ENCODE peak calls at places on chromosomes 5 and 9, in four cellular contexts. D, L, M and Q are unnamed samples.

GRCh38 chr5:77776606-77777206 is 567 bp upstream of the TBCA start:
- DNase-seq in D (no peak), L (no peak), M (no peak), Q (no peak)

GRCh38 chr9:6383551-6384225 is 29.3 kb upstream of the UHRF2 start:
- DNase-seq in D (no peak), L (no peak), M (no peak), Q (no peak)

GRCh38 chr9:79858509-79858908 is 286.7 kb downstream of the TLE4 start:
- DNase-seq in D (no peak), L (peak), M (peak), Q (no peak)

GRCh38 chr9:35616681-35617459 is 1.3 kb downstream of the CD72 start:
- DNase-seq in D (no peak), L (peak), M (no peak), Q (peak)

GRCh38 chr5:58182287-58182841 is 277.5 kb downstream of the PLK2 start:
- DNase-seq in D (no peak), L (no peak), M (no peak), Q (no peak)

GRCh38 chr5:150224483-150225027 is 34.7 kb downstream of the SLC6A7 start:
- DNase-seq in D (no peak), L (no peak), M (no peak), Q (no peak)

GRCh38 chr5:108650997-108651396 is 96.7 kb upstream of the FER start:
- DNase-seq in D (no peak), L (no peak), M (no peak), Q (no peak)

GRCh38 chr5:53913941-53914340 is 353.5 kb downstream of the NDUFS4 start:
- DNase-seq in D (no peak), L (no peak), M (no peak), Q (no peak)

GRCh38 chr9:127108182-127108876 is 14.1 kb downstream of the ANGPTL2 start:
- DNase-seq in D (no peak), L (no peak), M (no peak), Q (no peak)

GRCh38 chr5:82165740-82166530 is 112.2 kb downstream of the RPS23 start:
- DNase-seq in D (peak), L (no peak), M (peak), Q (peak)

GRCh38 chr9:129656795-129657390 is 8.6 kb upstream of the PRRX2 start:
- DNase-seq in D (no peak), L (no peak), M (no peak), Q (no peak)

GRCh38 chr9:93159601-93160418 is 24.1 kb upstream of the WNK2 start:
- DNase-seq in D (peak), L (peak), M (peak), Q (peak)

GRCh38 chr9:122355336-122355875 is 15.4 kb upstream of the PTGS1 start:
- DNase-seq in D (no peak), L (no peak), M (no peak), Q (no peak)

GRCh38 chr5:167639761-167640160 is 651.7 kb upstream of the WWC1 start:
- DNase-seq in D (no peak), L (no peak), M (no peak), Q (no peak)

GRCh38 chr9:37262410-37262809 is 142.0 kb downstream of the ZCCHC7 start:
- DNase-seq in D (peak), L (no peak), M (no peak), Q (no peak)